ENCODE peak calls at places on chromosome 10, in four cellular contexts. S, V, A and W are unnamed samples.

GRCh38 chr10:525565-526315 is 163.7 kb downstream of the DIP2C start:
- DNase-seq in S (no peak), A (no peak), V (no peak), W (no peak)

GRCh38 chr10:78510566-78511323 is 477.1 kb downstream of the RPS24 start:
- DNase-seq in A (no peak), S (no peak), V (no peak), W (peak)

GRCh38 chr10:49512121-49512809 is 26.7 kb downstream of the ERCC6 start:
- DNase-seq in S (peak), V (peak), A (peak), W (peak)

GRCh38 chr10:124632064-124632531 is 112.1 kb downstream of the FAM53B start:
- DNase-seq in S (peak), A (no peak), V (no peak), W (peak)

GRCh38 chr10:7432884-7433726 is 22.3 kb upstream of the SFMBT2 start:
- DNase-seq in S (peak), V (no peak), A (no peak), W (peak)

GRCh38 chr10:93030409-93030808 is 30.2 kb upstream of the CYP26C1 start:
- DNase-seq in V (no peak), A (no peak), S (peak), W (peak)

GRCh38 chr10:28327494-28327886 is 24.6 kb upstream of the MPP7 start:
- DNase-seq in V (no peak), S (peak), A (no peak), W (no peak)

GRCh38 chr10:109282510-109282909 is 640.8 kb downstream of the XPNPEP1 start:
- DNase-seq in V (no peak), A (no peak), S (peak), W (peak)

GRCh38 chr10:89861584-89862287 is 160.3 kb downstream of the KIF20B start:
- DNase-seq in V (no peak), A (no peak), S (peak), W (peak)

GRCh38 chr10:94285271-94285670 is 77.5 kb downstream of the NOC3L start:
- DNase-seq in A (no peak), S (no peak), V (no peak), W (no peak)

GRCh38 chr10:105742184-105742583 is 1101.1 kb downstream of the SORCS3 start:
- DNase-seq in V (no peak), S (peak), A (no peak), W (no peak)

GRCh38 chr10:121942749-121943148 is 14.9 kb upstream of the ATE1 start:
- DNase-seq in S (peak), A (no peak), V (no peak), W (peak)

GRCh38 chr10:91642831-91643692 is 10.2 kb upstream of the PPP1R3C start:
- DNase-seq in V (no peak), A (no peak), S (peak), W (no peak)

GRCh38 chr10:73480158-73480557 is 15.7 kb downstream of the PPP3CB start:
- DNase-seq in S (peak), V (no peak), A (no peak), W (peak)

GRCh38 chr10:129342385-129342784 is 124.7 kb upstream of the MGMT start:
- DNase-seq in A (no peak), S (no peak), V (no peak), W (no peak)

GRCh38 chr10:78740976-78741375 is 327.8 kb upstream of the ZMIZ1 start:
- DNase-seq in V (no peak), A (no peak), S (no peak), W (no peak)

GRCh38 chr10:4671451-4672145 is 154.4 kb upstream of the AKR1E2 start:
- DNase-seq in S (peak), A (no peak), V (no peak), W (no peak)

GRCh38 chr10:60185426-60185825 is 204.2 kb downstream of the ANK3 start:
- DNase-seq in A (no peak), V (no peak), S (no peak), W (peak)

GRCh38 chr10:52864459-52865106 is 92.0 kb upstream of the MBL2 start:
- DNase-seq in S (peak), A (no peak), V (no peak), W (peak)

GRCh38 chr10:131736321-131736980 is 164.4 kb upstream of the PPP2R2D start:
- DNase-seq in A (no peak), V (no peak), S (no peak), W (no peak)

GRCh38 chr10:35423505-35424306 is 87.4 kb downstream of the CCNY start:
- DNase-seq in S (peak), A (no peak), V (no peak), W (peak)

GRCh38 chr10:17122052-17122451 is 7.6 kb downstream of the CUBN start:
- DNase-seq in V (no peak), S (no peak), A (no peak), W (peak)

GRCh38 chr10:67306588-67307205 is 380.9 kb downstream of the LRRTM3 start:
- DNase-seq in A (no peak), V (peak), S (peak), W (peak)

GRCh38 chr10:125283191-125283590 is 122.8 kb upstream of the CTBP2 start:
- DNase-seq in A (peak), S (no peak), V (no peak), W (no peak)

GRCh38 chr10:53314856-53315255 is 542.3 kb upstream of the MBL2 start:
- DNase-seq in A (no peak), V (no peak), S (peak), W (peak)

GRCh38 chr10:32957341-32958084 is 517 bp downstream of the ITGB1 start:
- DNase-seq in S (no peak), V (peak), A (peak), W (no peak)

GRCh38 chr10:75646931-75647330 is 215.5 kb downstream of the LRMDA start:
- DNase-seq in S (no peak), V (no peak), A (no peak), W (no peak)

GRCh38 chr10:86958831-86959736 is 685 bp downstream of the SNCG start:
- DNase-seq in S (peak), V (peak), A (no peak), W (peak)

GRCh38 chr10:62919776-62920175 is 103.6 kb upstream of the EGR2 start:
- DNase-seq in A (no peak), V (no peak), S (no peak), W (no peak)

GRCh38 chr10:112524637-112525036 is 77.6 kb downstream of the VTI1A start:
- DNase-seq in V (no peak), A (no peak), S (no peak), W (no peak)

GRCh38 chr10:3108033-3108432 is 40.7 kb downstream of the PFKP start:
- DNase-seq in S (no peak), A (no peak), V (no peak), W (no peak)

GRCh38 chr10:1939016-1939415 is 201.7 kb upstream of the ADARB2 start:
- DNase-seq in V (no peak), S (no peak), A (no peak), W (no peak)

GRCh38 chr10:34815174-34816066 is at the start of gene PARD3:
- DNase-seq in S (peak), A (peak), V (peak), W (peak)

GRCh38 chr10:76305930-76306612 is 874.6 kb downstream of the LRMDA start:
- DNase-seq in A (no peak), S (no peak), V (no peak), W (no peak)

GRCh38 chr10:30821994-30822692 is 192.6 kb upstream of the LYZL2 start:
- DNase-seq in A (no peak), V (no peak), S (no peak), W (no peak)

GRCh38 chr10:50788951-50789904 is 49.5 kb downstream of the ASAH2B start:
- DNase-seq in S (peak), A (no peak), V (peak), W (peak)

GRCh38 chr10:97715259-97715874 is 1.8 kb downstream of the MARVELD1 start:
- DNase-seq in S (no peak), V (no peak), A (no peak), W (no peak)

GRCh38 chr10:97714401-97715258 is 1.1 kb downstream of the MARVELD1 start:
- DNase-seq in S (peak), V (peak), A (peak), W (peak)

GRCh38 chr10:97713351-97713827 is at the start of gene MARVELD1:
- DNase-seq in V (peak), S (peak), A (peak), W (peak)

GRCh38 chr10:97711640-97712267 is 1.8 kb upstream of the MARVELD1 start:
- DNase-seq in A (no peak), S (no peak), V (no peak), W (no peak)

DNA sequence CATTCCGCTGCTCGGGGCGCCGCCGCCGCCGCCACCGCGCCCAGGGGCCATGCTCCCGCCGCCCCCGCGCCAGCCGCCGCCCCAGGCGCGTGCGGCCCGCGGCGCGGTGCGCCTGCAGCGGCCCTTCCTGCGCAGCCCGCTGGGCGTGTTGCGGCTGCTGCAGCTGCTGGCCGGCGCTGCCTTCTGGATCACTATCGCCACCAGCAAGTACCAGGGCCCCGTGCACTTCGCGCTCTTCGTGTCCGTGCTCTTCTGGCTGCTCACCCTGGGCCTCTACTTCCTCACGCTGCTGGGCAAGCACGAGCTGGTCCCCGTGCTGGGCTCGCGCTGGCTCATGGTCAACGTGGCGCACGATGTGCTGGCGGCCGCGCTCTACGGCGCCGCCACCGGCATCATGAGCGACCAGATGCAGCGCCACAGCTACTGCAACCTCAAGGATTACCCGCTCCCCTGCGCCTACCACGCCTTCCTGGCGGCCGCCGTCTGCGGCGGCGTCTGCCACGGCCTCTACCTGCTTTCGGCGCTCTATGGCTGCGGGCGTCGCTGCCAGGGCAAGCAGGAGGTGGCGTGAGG is 384 bp downstream of the MARVELD1 start:
- DNase-seq in V (peak), A (peak), S (peak), W (peak)
- TF ChIP-seq CTCF in V (peak), A (no peak), S (peak), W (peak)

GRCh38 chr10:110336111-110336721 is 31.5 kb upstream of the SMNDC1 start:
- DNase-seq in S (peak), A (no peak), V (no peak), W (peak)
- TF ChIP-seq CTCF in S (peak), A (no peak), V (no peak), W (peak)

DNA sequence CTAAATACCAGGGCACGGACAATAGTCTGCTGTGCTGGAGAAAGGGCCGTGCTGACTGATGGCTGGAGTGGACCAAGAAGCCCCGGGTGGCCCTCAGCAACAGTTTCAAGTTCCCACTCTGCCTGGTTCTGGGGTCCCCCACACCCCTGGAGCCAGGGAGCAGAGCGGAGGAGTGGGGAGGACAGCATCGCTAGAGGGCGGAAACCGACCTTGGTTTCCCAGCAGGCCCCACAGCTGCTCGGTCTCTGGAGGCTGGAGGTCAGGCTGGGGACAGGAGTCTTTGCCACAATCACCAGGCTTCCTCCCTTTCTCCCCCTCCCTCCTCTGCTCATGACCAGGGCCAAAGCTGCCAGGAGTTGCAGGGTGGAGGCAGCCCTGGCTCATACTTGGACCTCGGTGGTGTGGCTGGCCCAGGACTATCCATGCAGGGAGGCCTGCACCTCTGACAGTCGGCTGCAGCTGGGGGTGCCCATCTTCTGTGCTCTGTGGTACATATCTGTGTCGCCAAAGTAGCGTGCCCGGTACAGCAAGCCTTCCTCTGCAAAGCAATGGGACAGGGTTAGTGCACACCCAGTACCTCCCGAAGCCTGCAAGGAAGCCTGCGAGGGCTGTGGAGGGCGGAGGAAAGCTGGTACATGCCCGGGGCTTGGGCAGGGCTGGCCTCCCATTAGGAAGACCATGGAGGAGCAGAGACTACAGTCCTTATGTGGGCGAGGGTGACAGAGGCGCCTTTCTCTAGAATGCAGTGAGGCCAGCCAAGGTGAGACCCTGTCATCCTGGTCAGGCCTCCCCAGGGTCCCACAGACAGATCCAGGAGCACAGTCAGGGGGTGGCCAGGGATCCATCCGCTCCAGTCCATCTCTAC is 19.1 kb downstream of the DNAJB12 start:
- DNase-seq in S (peak), A (no peak), V (no peak), W (peak)
- TF ChIP-seq CTCF in S (peak), A (no peak), V (no peak), W (no peak)

GRCh38 chr10:123147635-123148413 is at the start of gene HMX2:
- DNase-seq in A (peak), V (no peak), S (no peak), W (no peak)
- TF ChIP-seq CTCF in A (no peak), V (no peak), S (no peak), W (no peak)

DNA sequence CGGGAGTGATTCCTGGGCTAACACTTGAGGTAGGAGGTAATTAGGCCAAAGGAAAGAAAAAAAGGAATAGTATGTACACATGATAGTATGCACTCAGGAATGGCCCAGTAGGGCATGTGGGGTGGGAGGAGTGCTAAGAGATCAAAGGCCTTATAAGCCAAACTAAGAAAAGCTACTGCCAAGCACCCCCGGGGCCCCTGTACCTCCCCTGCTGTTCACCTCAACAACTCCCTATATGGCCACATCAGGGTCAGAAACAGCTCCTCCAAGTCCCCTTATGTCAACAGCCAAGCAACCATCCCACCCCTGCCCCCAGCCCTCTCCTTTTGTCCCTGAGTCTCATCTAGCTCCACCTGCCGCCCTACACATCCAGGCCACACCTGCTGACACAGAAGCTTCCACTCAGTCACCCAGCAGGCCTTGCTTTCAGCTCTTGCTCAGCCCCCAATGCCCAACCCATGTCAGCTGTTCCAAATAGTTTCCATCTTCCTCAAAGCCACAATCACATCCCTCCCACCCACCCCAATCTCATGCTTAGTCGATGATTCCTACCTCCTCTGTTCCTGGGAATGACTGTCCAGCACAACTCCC is 80.2 kb downstream of the SORBS1 start:
- DNase-seq in V (no peak), A (no peak), S (peak), W (no peak)
- TF ChIP-seq CTCF in V (no peak), A (no peak), S (no peak), W (no peak)

GRCh38 chr10:5890519-5890878 is 456 bp downstream of the FBH1 start:
- DNase-seq in V (no peak), S (no peak), A (no peak), W (peak)

GRCh38 chr10:5889624-5890518 is at the start of the genes ANKRD16 and FBH1:
- DNase-seq in S (peak), V (peak), A (peak), W (peak)

GRCh38 chr10:5887641-5888040 is 2.1 kb downstream of the ANKRD16 start:
- DNase-seq in S (no peak), V (no peak), A (no peak), W (no peak)

GRCh38 chr10:5888352-5888751 is 1.3 kb downstream of the ANKRD16 start:
- DNase-seq in S (peak), V (no peak), A (no peak), W (peak)

GRCh38 chr10:5888843-5889623 is 660 bp downstream of the ANKRD16 start:
- DNase-seq in V (peak), S (peak), A (peak), W (peak)
- TF ChIP-seq CTCF in V (no peak), S (no peak), A (no peak), W (no peak)

GRCh38 chr10:24462889-24463552 is 254.1 kb downstream of the KIAA1217 start:
- DNase-seq in V (no peak), A (no peak), S (peak), W (no peak)
- TF ChIP-seq CTCF in V (peak), A (no peak), S (peak), W (peak)